ENCODE peak calls at places on chromosomes 16 and 17, in nine cellular contexts. X is NCI-H1694 treated with DMSO at 0.1 percent for 48 hours; G is effector memory CD4-positive, alpha-beta T cell; O is CMK; S is cardiac fibroblast; E is activated CD4-positive, CD25-positive, alpha-beta regulatory T cell; C is HEK293T; Q is activated naive CD4-positive, alpha-beta T cell; U is adipocyte. A is an unnamed sample.

GRCh38 chr17:34163681-34164080 is 91.4 kb upstream of the CCL2 start:
- DNase-seq in S (peak), U (peak), C (peak), X (no peak), G (no peak), Q (no peak), E (no peak), O (no peak), A (no peak)

GRCh38 chr16:1337486-1337885 is 4.0 kb downstream of the BAIAP3 start:
- DNase-seq in G (no peak), O (no peak), C (no peak), U (no peak), E (no peak), X (no peak), Q (no peak), S (no peak), A (no peak)

GRCh38 chr16:65572156-65572555 is 450.3 kb upstream of the CDH11 start:
- DNase-seq in G (no peak), Q (no peak), E (no peak), C (no peak), O (peak), X (no peak), U (peak), S (peak), A (no peak)

GRCh38 chr16:50368410-50369132 is at the start of gene BRD7:
- DNase-seq in U (peak), E (peak), S (peak), O (peak), G (peak), C (peak), Q (peak), X (no peak), A (no peak)

GRCh38 chr17:79033741-79034501 is 10.0 kb downstream of the C1QTNF1 start:
- DNase-seq in S (peak), E (no peak), C (peak), U (no peak), G (no peak), X (peak), Q (no peak), O (no peak), A (no peak)

GRCh38 chr16:22217890-22218730 is 12.0 kb downstream of the EEF2K start:
- DNase-seq in Q (no peak), C (no peak), S (no peak), X (no peak), U (no peak), E (no peak), O (no peak), G (no peak), A (no peak)

GRCh38 chr17:32341141-32341856 is 674 bp downstream of the C17orf75 start:
- DNase-seq in U (peak), C (no peak), O (no peak), S (no peak), E (peak), X (peak), Q (no peak), G (peak), A (no peak)

GRCh38 chr17:79654960-79655382 is 44.1 kb upstream of the RBFOX3 start:
- DNase-seq in U (no peak), Q (no peak), E (no peak), G (no peak), O (no peak), X (no peak), C (peak), S (no peak), A (no peak)

GRCh38 chr17:38885044-38885727 is 15.3 kb downstream of the LASP1 start:
- DNase-seq in X (no peak), Q (no peak), U (no peak), E (no peak), C (no peak), O (no peak), S (no peak), G (no peak), A (no peak)

GRCh38 chr17:69414408-69415274 is at the start of gene MAP2K6:
- DNase-seq in G (peak), Q (peak), C (peak), X (peak), O (peak), E (peak), U (peak), S (peak), A (peak)

GRCh38 chr17:2906907-2907306 is 110.7 kb downstream of the RAP1GAP2 start:
- DNase-seq in Q (no peak), G (no peak), U (no peak), C (no peak), X (no peak), E (no peak), O (no peak), S (no peak), A (no peak)

GRCh38 chr16:30458561-30459394 is 13.1 kb upstream of the SEPHS2 start:
- DNase-seq in G (peak), C (no peak), E (peak), S (no peak), Q (peak), X (no peak), O (peak), U (no peak), A (no peak)

GRCh38 chr17:40069751-40070643 is 7.2 kb downstream of the THRA start:
- DNase-seq in X (peak), C (no peak), G (peak), U (peak), E (no peak), O (no peak), Q (no peak), S (peak), A (no peak)